ENCODE peak calls at places on chromosomes 1 and 21, in six cellular contexts. One of them, this sample, is unnamed.

GRCh38 chr1:107405241-107405640 is 264.4 kb downstream of the NTNG1 start:
- DNase-seq in stimulated activated CD8-positive, alpha-beta memory T cell treated with anti-CD3 and anti-CD28 coated beads, Interleukin-2, amount 100 ng/mL, for 48 hours: no peak
- DNase-seq in M059J: peak
- DNase-seq in NCI-H1930: no peak
- DNase-seq in nucleus accumbens: no peak
- DNase-seq in mucosa of gallbladder: no peak
- DNase-seq in this sample: no peak

GRCh38 chr1:115593365-115594259 is 48.2 kb upstream of the VANGL1 start:
- DNase-seq in stimulated activated CD8-positive, alpha-beta memory T cell treated with anti-CD3 and anti-CD28 coated beads, Interleukin-2, amount 100 ng/mL, for 48 hours: no peak
- DNase-seq in M059J: no peak
- DNase-seq in NCI-H1930: no peak
- DNase-seq in nucleus accumbens: no peak
- DNase-seq in mucosa of gallbladder: no peak
- DNase-seq in this sample: no peak

GRCh38 chr1:227437495-227438008 is 119.3 kb upstream of the CDC42BPA start:
- DNase-seq in stimulated activated CD8-positive, alpha-beta memory T cell treated with anti-CD3 and anti-CD28 coated beads, Interleukin-2, amount 100 ng/mL, for 48 hours: no peak
- DNase-seq in M059J: peak
- DNase-seq in NCI-H1930: no peak
- DNase-seq in nucleus accumbens: no peak
- DNase-seq in mucosa of gallbladder: no peak
- DNase-seq in this sample: no peak

GRCh38 chr21:39675595-39675994 is 62.9 kb downstream of the B3GALT5 start:
- DNase-seq in stimulated activated CD8-positive, alpha-beta memory T cell treated with anti-CD3 and anti-CD28 coated beads, Interleukin-2, amount 100 ng/mL, for 48 hours: no peak
- DNase-seq in M059J: no peak
- DNase-seq in NCI-H1930: no peak
- DNase-seq in nucleus accumbens: no peak
- DNase-seq in mucosa of gallbladder: no peak
- DNase-seq in this sample: no peak

GRCh38 chr1:227739636-227740035 is 4.4 kb downstream of the SNAP47 start:
- DNase-seq in stimulated activated CD8-positive, alpha-beta memory T cell treated with anti-CD3 and anti-CD28 coated beads, Interleukin-2, amount 100 ng/mL, for 48 hours: no peak
- DNase-seq in M059J: no peak
- DNase-seq in NCI-H1930: no peak
- DNase-seq in nucleus accumbens: no peak
- DNase-seq in mucosa of gallbladder: no peak
- DNase-seq in this sample: no peak

GRCh38 chr1:117014209-117014608 is 12.6 kb downstream of the CD101 start:
- DNase-seq in stimulated activated CD8-positive, alpha-beta memory T cell treated with anti-CD3 and anti-CD28 coated beads, Interleukin-2, amount 100 ng/mL, for 48 hours: no peak
- DNase-seq in M059J: peak
- DNase-seq in NCI-H1930: no peak
- DNase-seq in nucleus accumbens: no peak
- DNase-seq in mucosa of gallbladder: no peak
- DNase-seq in this sample: no peak

GRCh38 chr1:226078336-226078735 is 15.8 kb downstream of the H3-3A start:
- DNase-seq in stimulated activated CD8-positive, alpha-beta memory T cell treated with anti-CD3 and anti-CD28 coated beads, Interleukin-2, amount 100 ng/mL, for 48 hours: no peak
- DNase-seq in M059J: no peak
- DNase-seq in NCI-H1930: no peak
- DNase-seq in nucleus accumbens: no peak
- DNase-seq in mucosa of gallbladder: no peak
- DNase-seq in this sample: no peak

GRCh38 chr21:42125571-42126544 is 54.7 kb downstream of the UMODL1 start:
- DNase-seq in stimulated activated CD8-positive, alpha-beta memory T cell treated with anti-CD3 and anti-CD28 coated beads, Interleukin-2, amount 100 ng/mL, for 48 hours: no peak
- DNase-seq in M059J: peak
- DNase-seq in NCI-H1930: no peak
- DNase-seq in nucleus accumbens: no peak
- DNase-seq in mucosa of gallbladder: no peak
- DNase-seq in this sample: no peak

GRCh38 chr1:8425150-8425780 is 107.4 kb downstream of the SLC45A1 start:
- DNase-seq in stimulated activated CD8-positive, alpha-beta memory T cell treated with anti-CD3 and anti-CD28 coated beads, Interleukin-2, amount 100 ng/mL, for 48 hours: no peak
- DNase-seq in M059J: no peak
- DNase-seq in NCI-H1930: no peak
- DNase-seq in nucleus accumbens: no peak
- DNase-seq in mucosa of gallbladder: no peak
- DNase-seq in this sample: peak

GRCh38 chr1:89780721-89781120 is 40.1 kb upstream of the LRRC8D start:
- DNase-seq in stimulated activated CD8-positive, alpha-beta memory T cell treated with anti-CD3 and anti-CD28 coated beads, Interleukin-2, amount 100 ng/mL, for 48 hours: no peak
- DNase-seq in M059J: peak
- DNase-seq in NCI-H1930: no peak
- DNase-seq in nucleus accumbens: no peak
- DNase-seq in mucosa of gallbladder: no peak
- DNase-seq in this sample: no peak

GRCh38 chr1:110281363-110282290 is 57.5 kb upstream of the RBM15 start:
- DNase-seq in stimulated activated CD8-positive, alpha-beta memory T cell treated with anti-CD3 and anti-CD28 coated beads, Interleukin-2, amount 100 ng/mL, for 48 hours: no peak
- DNase-seq in M059J: no peak
- DNase-seq in NCI-H1930: peak
- DNase-seq in nucleus accumbens: no peak
- DNase-seq in mucosa of gallbladder: no peak
- DNase-seq in this sample: no peak

GRCh38 chr1:25826571-25826970 is 6.8 kb downstream of the MTFR1L start:
- DNase-seq in stimulated activated CD8-positive, alpha-beta memory T cell treated with anti-CD3 and anti-CD28 coated beads, Interleukin-2, amount 100 ng/mL, for 48 hours: no peak
- DNase-seq in M059J: no peak
- DNase-seq in NCI-H1930: no peak
- DNase-seq in nucleus accumbens: no peak
- DNase-seq in mucosa of gallbladder: no peak
- DNase-seq in this sample: no peak

GRCh38 chr1:45530632-45531135 is 9.0 kb upstream of the PRDX1 start:
- DNase-seq in stimulated activated CD8-positive, alpha-beta memory T cell treated with anti-CD3 and anti-CD28 coated beads, Interleukin-2, amount 100 ng/mL, for 48 hours: no peak
- DNase-seq in M059J: no peak
- DNase-seq in NCI-H1930: no peak
- DNase-seq in nucleus accumbens: no peak
- DNase-seq in mucosa of gallbladder: no peak
- DNase-seq in this sample: no peak

GRCh38 chr1:228993106-228993505 is 257.8 kb downstream of the RHOU start:
- DNase-seq in stimulated activated CD8-positive, alpha-beta memory T cell treated with anti-CD3 and anti-CD28 coated beads, Interleukin-2, amount 100 ng/mL, for 48 hours: no peak
- DNase-seq in M059J: no peak
- DNase-seq in NCI-H1930: no peak
- DNase-seq in nucleus accumbens: no peak
- DNase-seq in mucosa of gallbladder: no peak
- DNase-seq in this sample: no peak

GRCh38 chr1:214967865-214968575 is 114.5 kb upstream of the KCNK2 start:
- DNase-seq in stimulated activated CD8-positive, alpha-beta memory T cell treated with anti-CD3 and anti-CD28 coated beads, Interleukin-2, amount 100 ng/mL, for 48 hours: no peak
- DNase-seq in M059J: no peak
- DNase-seq in NCI-H1930: no peak
- DNase-seq in nucleus accumbens: no peak
- DNase-seq in mucosa of gallbladder: no peak
- DNase-seq in this sample: no peak

GRCh38 chr1:17661546-17662157 is 93.5 kb upstream of the ACTL8 start:
- DNase-seq in stimulated activated CD8-positive, alpha-beta memory T cell treated with anti-CD3 and anti-CD28 coated beads, Interleukin-2, amount 100 ng/mL, for 48 hours: peak
- DNase-seq in M059J: peak
- DNase-seq in NCI-H1930: no peak
- DNase-seq in nucleus accumbens: peak
- DNase-seq in mucosa of gallbladder: peak
- DNase-seq in this sample: peak

GRCh38 chr1:191641420-191642215 is 516.6 kb upstream of the RGS18 start:
- DNase-seq in stimulated activated CD8-positive, alpha-beta memory T cell treated with anti-CD3 and anti-CD28 coated beads, Interleukin-2, amount 100 ng/mL, for 48 hours: no peak
- DNase-seq in M059J: peak
- DNase-seq in NCI-H1930: no peak
- DNase-seq in nucleus accumbens: no peak
- DNase-seq in mucosa of gallbladder: no peak
- DNase-seq in this sample: no peak

GRCh38 chr1:204453141-204453772 is 41.3 kb downstream of the PIK3C2B start:
- DNase-seq in stimulated activated CD8-positive, alpha-beta memory T cell treated with anti-CD3 and anti-CD28 coated beads, Interleukin-2, amount 100 ng/mL, for 48 hours: peak
- DNase-seq in M059J: no peak
- DNase-seq in NCI-H1930: no peak
- DNase-seq in nucleus accumbens: no peak
- DNase-seq in mucosa of gallbladder: no peak
- DNase-seq in this sample: no peak

GRCh38 chr1:51963592-51964308 is 26.8 kb downstream of the RAB3B start:
- DNase-seq in stimulated activated CD8-positive, alpha-beta memory T cell treated with anti-CD3 and anti-CD28 coated beads, Interleukin-2, amount 100 ng/mL, for 48 hours: no peak
- DNase-seq in M059J: no peak
- DNase-seq in NCI-H1930: no peak
- DNase-seq in nucleus accumbens: no peak
- DNase-seq in mucosa of gallbladder: no peak
- DNase-seq in this sample: no peak

GRCh38 chr1:226121587-226122400 is 59.3 kb downstream of the H3-3A start:
- DNase-seq in stimulated activated CD8-positive, alpha-beta memory T cell treated with anti-CD3 and anti-CD28 coated beads, Interleukin-2, amount 100 ng/mL, for 48 hours: peak
- DNase-seq in M059J: peak
- DNase-seq in NCI-H1930: peak
- DNase-seq in nucleus accumbens: peak
- DNase-seq in mucosa of gallbladder: peak
- DNase-seq in this sample: peak

GRCh38 chr1:153881764-153882163 is 41.0 kb downstream of the GATAD2B start:
- DNase-seq in stimulated activated CD8-positive, alpha-beta memory T cell treated with anti-CD3 and anti-CD28 coated beads, Interleukin-2, amount 100 ng/mL, for 48 hours: no peak
- DNase-seq in M059J: peak
- DNase-seq in NCI-H1930: peak
- DNase-seq in nucleus accumbens: no peak
- DNase-seq in mucosa of gallbladder: no peak
- DNase-seq in this sample: no peak

GRCh38 chr1:182065126-182065845 is 3.8 kb upstream of the ZNF648 start:
- DNase-seq in stimulated activated CD8-positive, alpha-beta memory T cell treated with anti-CD3 and anti-CD28 coated beads, Interleukin-2, amount 100 ng/mL, for 48 hours: no peak
- DNase-seq in M059J: no peak
- DNase-seq in NCI-H1930: no peak
- DNase-seq in nucleus accumbens: no peak
- DNase-seq in mucosa of gallbladder: no peak
- DNase-seq in this sample: no peak

GRCh38 chr1:178489399-178489798 is 7.4 kb downstream of the CLEC20A start:
- DNase-seq in stimulated activated CD8-positive, alpha-beta memory T cell treated with anti-CD3 and anti-CD28 coated beads, Interleukin-2, amount 100 ng/mL, for 48 hours: no peak
- DNase-seq in M059J: no peak
- DNase-seq in NCI-H1930: no peak
- DNase-seq in nucleus accumbens: no peak
- DNase-seq in mucosa of gallbladder: no peak
- DNase-seq in this sample: no peak

GRCh38 chr1:116379057-116379630 is 6.1 kb downstream of the ATP1A1 start:
- DNase-seq in stimulated activated CD8-positive, alpha-beta memory T cell treated with anti-CD3 and anti-CD28 coated beads, Interleukin-2, amount 100 ng/mL, for 48 hours: no peak
- DNase-seq in M059J: peak
- DNase-seq in NCI-H1930: no peak
- DNase-seq in nucleus accumbens: no peak
- DNase-seq in mucosa of gallbladder: no peak
- DNase-seq in this sample: no peak

GRCh38 chr1:3773572-3774502 is 1.3 kb downstream of the SMIM1 start:
- DNase-seq in stimulated activated CD8-positive, alpha-beta memory T cell treated with anti-CD3 and anti-CD28 coated beads, Interleukin-2, amount 100 ng/mL, for 48 hours: no peak
- DNase-seq in M059J: no peak
- DNase-seq in NCI-H1930: no peak
- DNase-seq in nucleus accumbens: no peak
- DNase-seq in mucosa of gallbladder: no peak
- DNase-seq in this sample: no peak

GRCh38 chr21:32889596-32889995 is 118.0 kb upstream of the PAXBP1 start:
- DNase-seq in stimulated activated CD8-positive, alpha-beta memory T cell treated with anti-CD3 and anti-CD28 coated beads, Interleukin-2, amount 100 ng/mL, for 48 hours: no peak
- DNase-seq in M059J: peak
- DNase-seq in NCI-H1930: no peak
- DNase-seq in nucleus accumbens: no peak
- DNase-seq in mucosa of gallbladder: no peak
- DNase-seq in this sample: no peak

GRCh38 chr1:171948491-171948890 is 107.2 kb downstream of the DNM3 start:
- DNase-seq in stimulated activated CD8-positive, alpha-beta memory T cell treated with anti-CD3 and anti-CD28 coated beads, Interleukin-2, amount 100 ng/mL, for 48 hours: no peak
- DNase-seq in M059J: peak
- DNase-seq in NCI-H1930: no peak
- DNase-seq in nucleus accumbens: no peak
- DNase-seq in mucosa of gallbladder: no peak
- DNase-seq in this sample: no peak

GRCh38 chr1:193479187-193479586 is 292.8 kb upstream of the B3GALT2 start:
- DNase-seq in stimulated activated CD8-positive, alpha-beta memory T cell treated with anti-CD3 and anti-CD28 coated beads, Interleukin-2, amount 100 ng/mL, for 48 hours: peak
- DNase-seq in M059J: peak
- DNase-seq in NCI-H1930: no peak
- DNase-seq in nucleus accumbens: no peak
- DNase-seq in mucosa of gallbladder: peak
- DNase-seq in this sample: no peak

GRCh38 chr1:68221971-68222355 is 10.4 kb downstream of the WLS start:
- DNase-seq in stimulated activated CD8-positive, alpha-beta memory T cell treated with anti-CD3 and anti-CD28 coated beads, Interleukin-2, amount 100 ng/mL, for 48 hours: no peak
- DNase-seq in M059J: peak
- DNase-seq in NCI-H1930: no peak
- DNase-seq in nucleus accumbens: no peak
- DNase-seq in mucosa of gallbladder: no peak
- DNase-seq in this sample: no peak

GRCh38 chr1:228378453-228379164 is 28.0 kb downstream of the TRIM11 start:
- DNase-seq in stimulated activated CD8-positive, alpha-beta memory T cell treated with anti-CD3 and anti-CD28 coated beads, Interleukin-2, amount 100 ng/mL, for 48 hours: peak
- DNase-seq in M059J: peak
- DNase-seq in NCI-H1930: peak
- DNase-seq in nucleus accumbens: peak
- DNase-seq in mucosa of gallbladder: peak
- DNase-seq in this sample: peak

GRCh38 chr1:40897499-40897898 is 35.3 kb upstream of the CITED4 start:
- DNase-seq in stimulated activated CD8-positive, alpha-beta memory T cell treated with anti-CD3 and anti-CD28 coated beads, Interleukin-2, amount 100 ng/mL, for 48 hours: no peak
- DNase-seq in M059J: peak
- DNase-seq in NCI-H1930: no peak
- DNase-seq in nucleus accumbens: no peak
- DNase-seq in mucosa of gallbladder: peak
- DNase-seq in this sample: no peak

GRCh38 chr1:197218857-197219256 is 49.2 kb upstream of the CRB1 start:
- DNase-seq in stimulated activated CD8-positive, alpha-beta memory T cell treated with anti-CD3 and anti-CD28 coated beads, Interleukin-2, amount 100 ng/mL, for 48 hours: no peak
- DNase-seq in M059J: no peak
- DNase-seq in NCI-H1930: no peak
- DNase-seq in nucleus accumbens: no peak
- DNase-seq in mucosa of gallbladder: no peak
- DNase-seq in this sample: no peak

GRCh38 chr1:214316597-214316996 is 35.6 kb downstream of the SMYD2 start:
- DNase-seq in stimulated activated CD8-positive, alpha-beta memory T cell treated with anti-CD3 and anti-CD28 coated beads, Interleukin-2, amount 100 ng/mL, for 48 hours: no peak
- DNase-seq in M059J: peak
- DNase-seq in NCI-H1930: no peak
- DNase-seq in nucleus accumbens: no peak
- DNase-seq in mucosa of gallbladder: no peak
- DNase-seq in this sample: no peak

GRCh38 chr1:156245451-156246232 is 2.2 kb downstream of the PAQR6 start:
- DNase-seq in stimulated activated CD8-positive, alpha-beta memory T cell treated with anti-CD3 and anti-CD28 coated beads, Interleukin-2, amount 100 ng/mL, for 48 hours: no peak
- DNase-seq in M059J: no peak
- DNase-seq in NCI-H1930: no peak
- DNase-seq in nucleus accumbens: no peak
- DNase-seq in mucosa of gallbladder: no peak
- DNase-seq in this sample: no peak

GRCh38 chr1:217917277-217917887 is 286.2 kb downstream of the SPATA17 start:
- DNase-seq in stimulated activated CD8-positive, alpha-beta memory T cell treated with anti-CD3 and anti-CD28 coated beads, Interleukin-2, amount 100 ng/mL, for 48 hours: no peak
- DNase-seq in M059J: no peak
- DNase-seq in NCI-H1930: no peak
- DNase-seq in nucleus accumbens: no peak
- DNase-seq in mucosa of gallbladder: no peak
- DNase-seq in this sample: no peak

GRCh38 chr1:2322593-2323295 is 68.6 kb downstream of the MORN1 start:
- DNase-seq in stimulated activated CD8-positive, alpha-beta memory T cell treated with anti-CD3 and anti-CD28 coated beads, Interleukin-2, amount 100 ng/mL, for 48 hours: no peak
- DNase-seq in M059J: no peak
- DNase-seq in NCI-H1930: no peak
- DNase-seq in nucleus accumbens: peak
- DNase-seq in mucosa of gallbladder: no peak
- DNase-seq in this sample: no peak

GRCh38 chr1:196891251-196891650 is 3.4 kb downstream of the CFHR4 start:
- DNase-seq in stimulated activated CD8-positive, alpha-beta memory T cell treated with anti-CD3 and anti-CD28 coated beads, Interleukin-2, amount 100 ng/mL, for 48 hours: no peak
- DNase-seq in M059J: no peak
- DNase-seq in NCI-H1930: no peak
- DNase-seq in nucleus accumbens: no peak
- DNase-seq in mucosa of gallbladder: no peak
- DNase-seq in this sample: no peak

GRCh38 chr1:66243548-66244130 is 290.3 kb upstream of the SGIP1 start:
- DNase-seq in stimulated activated CD8-positive, alpha-beta memory T cell treated with anti-CD3 and anti-CD28 coated beads, Interleukin-2, amount 100 ng/mL, for 48 hours: peak
- DNase-seq in M059J: peak
- DNase-seq in NCI-H1930: no peak
- DNase-seq in nucleus accumbens: no peak
- DNase-seq in mucosa of gallbladder: no peak
- DNase-seq in this sample: no peak